ENCODE peak calls at places on chromosome 2, in nine cellular contexts. W is A172, V is right cardiac atrium, N is stromal cell of bone marrow, T is fibroblast of lung, P is skeletal muscle cell, S is islet precursor cell, E is ACHN, C is keratinocyte. B is an unnamed sample.
A peak's percentile ranks its signal among the peaks of the same experiment; 100 is the strongest.

GRCh38 chr2:30165617-30166016 is 18.8 kb downstream of the YPEL5 start:
- DNase-seq in W (no peak), V (no peak), N (no peak), T (no peak), P (no peak), S (no peak), E (no peak), C (no peak), B (no peak)

GRCh38 chr2:165572155-165572554 is 102.7 kb downstream of the CSRNP3 start:
- DNase-seq in W (no peak), V (peak; percentile 47), N (no peak), T (no peak), P (no peak), S (no peak), E (no peak), C (no peak), B (no peak)

GRCh38 chr2:196482119-196483065 is 157.1 kb upstream of the CCDC150 start:
- DNase-seq in W (peak; percentile 23), V (no peak), N (peak; percentile 80), T (no peak), P (peak; percentile 70), S (no peak), E (no peak), C (no peak), B (no peak)

GRCh38 chr2:43169091-43169936 is 57.1 kb downstream of the ZFP36L2 start:
- DNase-seq in W (no peak), V (peak; percentile 76), N (no peak), T (no peak), P (no peak), S (no peak), E (no peak), C (peak; percentile 62), B (no peak)

GRCh38 chr2:8581048-8581561 is 100.8 kb upstream of the ID2 start:
- DNase-seq in W (no peak), V (no peak), N (no peak), T (no peak), P (no peak), S (no peak), E (no peak), C (no peak), B (no peak)

GRCh38 chr2:39547811-39548719 is 111.0 kb upstream of the MAP4K3 start:
- DNase-seq in W (peak; percentile 55), V (no peak), N (no peak), T (peak; percentile 12), P (no peak), S (no peak), E (no peak), C (peak; percentile 76), B (no peak)

GRCh38 chr2:60875520-60875919 is 5.9 kb upstream of the REL start:
- DNase-seq in W (no peak), V (no peak), N (no peak), T (no peak), P (no peak), S (no peak), E (no peak), C (no peak), B (no peak)

GRCh38 chr2:217360781-217361485 is 501.1 kb upstream of the TNP1 start:
- DNase-seq in W (peak; percentile 93), V (peak; percentile 67), N (peak; percentile 81), T (peak; percentile 89), P (peak; percentile 39), S (no peak), E (no peak), C (no peak), B (no peak)

GRCh38 chr2:134706587-134707329 is 12.0 kb downstream of the TMEM163 start:
- DNase-seq in W (peak; percentile 88), V (no peak), N (no peak), T (no peak), P (no peak), S (peak; percentile 88), E (no peak), C (no peak), B (peak; percentile 35)

GRCh38 chr2:222613715-222614331 is 42.1 kb downstream of the FARSB start:
- DNase-seq in W (peak; percentile 53), V (no peak), N (peak; percentile 22), T (peak; percentile 78), P (no peak), S (no peak), E (peak; percentile 65), C (no peak), B (peak; percentile 54)

GRCh38 chr2:132662742-132663141 is 7.3 kb downstream of the LYPD1 start:
- DNase-seq in W (no peak), V (no peak), N (no peak), T (peak; percentile 63), P (peak; percentile 37), S (no peak), E (no peak), C (no peak), B (no peak)

B was measured in HepG2.